ENCODE peak calls at places on chromosomes 4 and X, in seven cellular contexts. One of them, this sample, is unnamed. For H3K4me1, the result is how much of the 10 kb centered on the place peaks cover.

GRCh38 chr4:163515198-163515597 is 20.7 kb downstream of the TMA16 start:
- DNase-seq in SK-N-SH: no peak
- DNase-seq in naive thymus-derived CD4-positive, alpha-beta T cell: no peak
- DNase-seq in right atrium auricular region: no peak
- DNase-seq in body of pancreas: no peak
- DNase-seq in right cardiac atrium: no peak
- DNase-seq in tibial nerve: no peak
- DNase-seq in this sample: no peak

GRCh38 chr4:60562353-60562752 is 637.8 kb upstream of the ADGRL3 start:
- DNase-seq in tibial nerve: no peak
- DNase-seq in right cardiac atrium: no peak
- DNase-seq in SK-N-SH: no peak
- DNase-seq in naive thymus-derived CD4-positive, alpha-beta T cell: no peak
- DNase-seq in right atrium auricular region: no peak
- DNase-seq in body of pancreas: no peak
- DNase-seq in this sample: no peak

GRCh38 chr4:54192811-54193210 is 36.3 kb upstream of the PDGFRA start:
- DNase-seq in right cardiac atrium: no peak
- DNase-seq in body of pancreas: no peak
- DNase-seq in SK-N-SH: no peak
- DNase-seq in right atrium auricular region: no peak
- DNase-seq in naive thymus-derived CD4-positive, alpha-beta T cell: no peak
- DNase-seq in tibial nerve: no peak
- DNase-seq in this sample: no peak

GRCh38 chr4:115356176-115356575 is 242.8 kb upstream of the NDST4 start:
- DNase-seq in tibial nerve: no peak
- DNase-seq in SK-N-SH: no peak
- DNase-seq in right atrium auricular region: no peak
- DNase-seq in body of pancreas: no peak
- DNase-seq in naive thymus-derived CD4-positive, alpha-beta T cell: no peak
- DNase-seq in right cardiac atrium: no peak
- DNase-seq in this sample: no peak

GRCh38 chr4:56296449-56296990 is 90.8 kb downstream of the AASDH start:
- DNase-seq in right cardiac atrium: no peak
- DNase-seq in body of pancreas: no peak
- DNase-seq in naive thymus-derived CD4-positive, alpha-beta T cell: no peak
- DNase-seq in right atrium auricular region: no peak
- DNase-seq in tibial nerve: no peak
- DNase-seq in SK-N-SH: no peak
- DNase-seq in this sample: no peak

GRCh38 chr4:144754562-144755410 is 108.8 kb downstream of the HHIP start:
- DNase-seq in right atrium auricular region: no peak
- DNase-seq in right cardiac atrium: no peak
- DNase-seq in body of pancreas: peak
- DNase-seq in tibial nerve: no peak
- DNase-seq in SK-N-SH: no peak
- DNase-seq in naive thymus-derived CD4-positive, alpha-beta T cell: no peak
- DNase-seq in this sample: no peak

GRCh38 chrX:131607796-131608369 is 64.0 kb downstream of the OR13H1 start:
- DNase-seq in right cardiac atrium: no peak
- DNase-seq in tibial nerve: no peak
- DNase-seq in SK-N-SH: no peak
- DNase-seq in naive thymus-derived CD4-positive, alpha-beta T cell: no peak
- DNase-seq in right atrium auricular region: no peak
- DNase-seq in body of pancreas: no peak
- DNase-seq in this sample: no peak

GRCh38 chr4:20159516-20159915 is 92.2 kb upstream of the SLIT2 start:
- DNase-seq in tibial nerve: no peak
- DNase-seq in naive thymus-derived CD4-positive, alpha-beta T cell: no peak
- DNase-seq in SK-N-SH: no peak
- DNase-seq in body of pancreas: no peak
- DNase-seq in right atrium auricular region: no peak
- DNase-seq in right cardiac atrium: no peak
- DNase-seq in this sample: no peak

GRCh38 chr4:39032218-39033085 is at the start of gene TMEM156:
- DNase-seq in body of pancreas: peak
- DNase-seq in tibial nerve: no peak
- DNase-seq in right atrium auricular region: no peak
- DNase-seq in naive thymus-derived CD4-positive, alpha-beta T cell: peak
- DNase-seq in right cardiac atrium: no peak
- DNase-seq in SK-N-SH: no peak
- DNase-seq in this sample: peak

GRCh38 chr4:78661923-78662521 is 110.5 kb downstream of the ANXA3 start:
- DNase-seq in tibial nerve: no peak
- DNase-seq in right cardiac atrium: no peak
- DNase-seq in SK-N-SH: no peak
- DNase-seq in naive thymus-derived CD4-positive, alpha-beta T cell: no peak
- DNase-seq in body of pancreas: no peak
- DNase-seq in right atrium auricular region: no peak
- DNase-seq in this sample: no peak

GRCh38 chrX:9534686-9535085 is 69.8 kb downstream of the TBL1X start:
- DNase-seq in body of pancreas: no peak
- DNase-seq in right atrium auricular region: no peak
- DNase-seq in tibial nerve: no peak
- DNase-seq in naive thymus-derived CD4-positive, alpha-beta T cell: no peak
- DNase-seq in SK-N-SH: no peak
- DNase-seq in right cardiac atrium: no peak
- DNase-seq in this sample: no peak

GRCh38 chr4:104421576-104421975 is 73.1 kb downstream of the CXXC4 start:
- DNase-seq in tibial nerve: no peak
- DNase-seq in right atrium auricular region: no peak
- DNase-seq in right cardiac atrium: no peak
- DNase-seq in naive thymus-derived CD4-positive, alpha-beta T cell: no peak
- DNase-seq in SK-N-SH: no peak
- DNase-seq in body of pancreas: no peak
- DNase-seq in this sample: no peak

GRCh38 chr4:57303012-57303751 is 193.0 kb upstream of the IGFBP7 start:
- DNase-seq in naive thymus-derived CD4-positive, alpha-beta T cell: no peak
- DNase-seq in SK-N-SH: no peak
- DNase-seq in body of pancreas: no peak
- DNase-seq in right atrium auricular region: no peak
- DNase-seq in tibial nerve: no peak
- DNase-seq in right cardiac atrium: no peak
- DNase-seq in this sample: no peak

GRCh38 chrX:41167888-41168287 is 82.6 kb downstream of the USP9X start:
- DNase-seq in right cardiac atrium: no peak
- DNase-seq in naive thymus-derived CD4-positive, alpha-beta T cell: no peak
- DNase-seq in SK-N-SH: no peak
- DNase-seq in body of pancreas: no peak
- DNase-seq in right atrium auricular region: no peak
- DNase-seq in tibial nerve: no peak
- DNase-seq in this sample: no peak

GRCh38 chr4:74751247-74751646 is 43.1 kb downstream of the BTC start:
- DNase-seq in body of pancreas: no peak
- DNase-seq in tibial nerve: no peak
- DNase-seq in right cardiac atrium: no peak
- DNase-seq in naive thymus-derived CD4-positive, alpha-beta T cell: no peak
- DNase-seq in right atrium auricular region: no peak
- DNase-seq in SK-N-SH: no peak
- DNase-seq in this sample: no peak

GRCh38 chr4:181085584-181085983 is 1157.6 kb upstream of the TENM3 start:
- DNase-seq in SK-N-SH: peak
- DNase-seq in body of pancreas: no peak
- DNase-seq in right atrium auricular region: no peak
- DNase-seq in naive thymus-derived CD4-positive, alpha-beta T cell: no peak
- DNase-seq in right cardiac atrium: no peak
- DNase-seq in tibial nerve: no peak
- DNase-seq in this sample: no peak

GRCh38 chr4:102422843-102423242 is 77.6 kb upstream of the SLC39A8 start:
- DNase-seq in naive thymus-derived CD4-positive, alpha-beta T cell: no peak
- DNase-seq in right cardiac atrium: no peak
- DNase-seq in body of pancreas: no peak
- DNase-seq in right atrium auricular region: no peak
- DNase-seq in tibial nerve: no peak
- DNase-seq in SK-N-SH: no peak
- DNase-seq in this sample: no peak

DNA sequence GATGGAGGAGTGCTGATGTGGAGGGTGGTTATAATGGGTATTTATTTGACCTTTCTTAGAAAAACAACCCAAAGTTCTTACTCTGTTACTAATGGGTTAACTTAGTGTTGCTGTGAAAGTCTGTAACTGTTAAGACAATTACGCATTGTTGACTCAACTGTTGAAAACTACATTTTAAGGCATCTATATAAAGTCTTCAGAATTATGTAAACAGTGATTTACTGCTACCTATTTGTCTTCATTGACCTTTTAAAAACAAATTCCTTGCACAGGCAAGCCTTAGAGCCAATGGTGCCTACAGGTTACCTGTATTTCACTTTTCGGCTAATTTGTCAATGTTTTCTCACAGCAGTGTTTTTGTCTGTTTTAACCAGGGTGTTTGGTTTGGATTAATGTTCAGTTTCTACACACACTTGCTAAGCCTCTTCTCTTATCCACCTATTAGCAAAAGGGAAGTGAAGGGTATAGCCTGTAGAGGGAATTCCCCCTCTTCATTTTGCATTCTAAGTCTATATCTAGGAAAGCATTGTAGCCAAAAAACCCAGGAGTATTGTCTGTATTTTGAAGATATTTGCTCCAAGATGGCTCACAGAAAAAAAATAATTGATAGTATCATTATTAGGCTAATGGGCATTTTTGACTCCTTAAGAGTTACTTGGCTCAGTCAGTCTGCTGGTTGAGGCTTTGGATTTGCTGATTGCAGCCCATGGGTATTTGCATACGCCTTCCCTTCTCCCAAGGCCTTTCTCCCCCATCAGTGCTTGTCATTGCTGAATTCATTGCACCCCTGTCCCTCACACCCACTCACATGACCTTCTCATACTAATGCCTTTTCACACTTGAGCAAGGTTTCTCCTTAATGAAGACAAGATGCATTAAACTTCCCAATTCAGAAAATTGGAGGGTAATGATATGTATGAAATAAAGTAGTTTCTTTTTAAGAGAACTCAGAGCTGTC is 30.5 kb downstream of the AFF1 start:
- DNase-seq in body of pancreas: no peak
- DNase-seq in SK-N-SH: no peak
- DNase-seq in right atrium auricular region: no peak
- DNase-seq in tibial nerve: no peak
- DNase-seq in naive thymus-derived CD4-positive, alpha-beta T cell: no peak
- DNase-seq in right cardiac atrium: no peak
- DNase-seq in this sample: no peak
- H3K27ac ChIP-seq in body of pancreas: no peak
- H3K27ac ChIP-seq in SK-N-SH: no peak
- H3K27ac ChIP-seq in right atrium auricular region: no peak
- H3K27ac ChIP-seq in tibial nerve: no peak
- H3K27ac ChIP-seq in naive thymus-derived CD4-positive, alpha-beta T cell: no peak
- H3K27ac ChIP-seq in right cardiac atrium: no peak
- H3K27ac ChIP-seq in this sample: no peak

DNA sequence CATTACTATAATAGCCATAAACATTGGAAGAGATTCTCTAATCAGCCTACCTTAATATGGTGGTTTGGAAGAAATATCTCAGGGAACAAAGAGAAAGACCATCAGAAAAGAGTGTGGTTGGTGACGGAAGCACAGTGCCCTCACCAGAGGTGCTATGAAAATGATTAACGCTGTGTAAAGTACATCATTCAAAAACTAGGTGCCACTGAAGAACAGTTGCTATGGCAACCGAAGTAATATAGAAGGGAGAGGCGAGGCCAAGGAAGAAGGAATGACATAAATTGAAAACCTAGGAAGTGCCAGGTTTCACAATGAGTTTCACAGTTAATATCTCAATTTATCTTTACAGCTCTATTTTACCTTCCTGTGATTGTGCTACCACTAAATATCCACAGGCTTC is 57.0 kb upstream of the ARSJ start:
- DNase-seq in right atrium auricular region: no peak
- DNase-seq in SK-N-SH: no peak
- DNase-seq in naive thymus-derived CD4-positive, alpha-beta T cell: no peak
- DNase-seq in body of pancreas: no peak
- DNase-seq in tibial nerve: no peak
- DNase-seq in right cardiac atrium: no peak
- DNase-seq in this sample: peak
- H3K4me1 ChIP-seq in right atrium auricular region: under half
- H3K4me1 ChIP-seq in SK-N-SH: under half
- H3K4me1 ChIP-seq in naive thymus-derived CD4-positive, alpha-beta T cell: under half
- H3K4me1 ChIP-seq in body of pancreas: under half
- H3K4me1 ChIP-seq in tibial nerve: under half
- H3K4me1 ChIP-seq in right cardiac atrium: under half
- H3K4me1 ChIP-seq in this sample: under half

GRCh38 chr4:147866532-147867271 is 134.8 kb downstream of the ARHGAP10 start:
- DNase-seq in SK-N-SH: peak
- DNase-seq in body of pancreas: peak
- DNase-seq in naive thymus-derived CD4-positive, alpha-beta T cell: peak
- DNase-seq in right atrium auricular region: peak
- DNase-seq in tibial nerve: peak
- DNase-seq in right cardiac atrium: peak
- DNase-seq in this sample: peak
- H3K27ac ChIP-seq in SK-N-SH: peak
- H3K27ac ChIP-seq in body of pancreas: no peak
- H3K27ac ChIP-seq in naive thymus-derived CD4-positive, alpha-beta T cell: no peak
- H3K27ac ChIP-seq in right atrium auricular region: peak
- H3K27ac ChIP-seq in tibial nerve: peak
- H3K27ac ChIP-seq in right cardiac atrium: no peak
- H3K27ac ChIP-seq in this sample: no peak

GRCh38 chr4:47827339-47828047 is 10.4 kb downstream of the CORIN start:
- DNase-seq in naive thymus-derived CD4-positive, alpha-beta T cell: no peak
- DNase-seq in body of pancreas: no peak
- DNase-seq in SK-N-SH: no peak
- DNase-seq in right atrium auricular region: no peak
- DNase-seq in tibial nerve: no peak
- DNase-seq in right cardiac atrium: no peak
- DNase-seq in this sample: no peak
- H3K4me1 ChIP-seq in naive thymus-derived CD4-positive, alpha-beta T cell: under half
- H3K4me1 ChIP-seq in body of pancreas: under half
- H3K4me1 ChIP-seq in SK-N-SH: under half
- H3K4me1 ChIP-seq in right atrium auricular region: under half
- H3K4me1 ChIP-seq in tibial nerve: under half
- H3K4me1 ChIP-seq in right cardiac atrium: under half
- H3K4me1 ChIP-seq in this sample: under half

GRCh38 chrX:47590984-47591383 is 8.7 kb downstream of the TIMP1 start:
- DNase-seq in tibial nerve: no peak
- DNase-seq in right cardiac atrium: no peak
- DNase-seq in naive thymus-derived CD4-positive, alpha-beta T cell: no peak
- DNase-seq in right atrium auricular region: no peak
- DNase-seq in body of pancreas: no peak
- DNase-seq in SK-N-SH: no peak
- DNase-seq in this sample: no peak

GRCh38 chrX:47587091-47587891 is 5.1 kb downstream of the TIMP1 start:
- DNase-seq in body of pancreas: no peak
- DNase-seq in SK-N-SH: no peak
- DNase-seq in naive thymus-derived CD4-positive, alpha-beta T cell: no peak
- DNase-seq in right cardiac atrium: no peak
- DNase-seq in tibial nerve: no peak
- DNase-seq in right atrium auricular region: no peak
- DNase-seq in this sample: no peak

GRCh38 chrX:47585273-47585672 is 3.0 kb downstream of the TIMP1 start:
- DNase-seq in tibial nerve: no peak
- DNase-seq in right cardiac atrium: peak
- DNase-seq in SK-N-SH: no peak
- DNase-seq in body of pancreas: no peak
- DNase-seq in right atrium auricular region: peak
- DNase-seq in naive thymus-derived CD4-positive, alpha-beta T cell: no peak
- DNase-seq in this sample: no peak

GRCh38 chrX:47586043-47586787 is 4.0 kb downstream of the TIMP1 start:
- DNase-seq in tibial nerve: no peak
- DNase-seq in SK-N-SH: no peak
- DNase-seq in right atrium auricular region: peak
- DNase-seq in right cardiac atrium: no peak
- DNase-seq in naive thymus-derived CD4-positive, alpha-beta T cell: no peak
- DNase-seq in body of pancreas: no peak
- DNase-seq in this sample: no peak

GRCh38 chrX:47587906-47588735 is 5.9 kb downstream of the TIMP1 start:
- DNase-seq in naive thymus-derived CD4-positive, alpha-beta T cell: no peak
- DNase-seq in right atrium auricular region: peak
- DNase-seq in right cardiac atrium: peak
- DNase-seq in tibial nerve: no peak
- DNase-seq in body of pancreas: no peak
- DNase-seq in SK-N-SH: no peak
- DNase-seq in this sample: no peak
- H3K27ac ChIP-seq in naive thymus-derived CD4-positive, alpha-beta T cell: no peak
- H3K27ac ChIP-seq in right atrium auricular region: no peak
- H3K27ac ChIP-seq in right cardiac atrium: no peak
- H3K27ac ChIP-seq in tibial nerve: no peak
- H3K27ac ChIP-seq in body of pancreas: no peak
- H3K27ac ChIP-seq in SK-N-SH: no peak
- H3K27ac ChIP-seq in this sample: no peak

This sample was measured in CD4-positive, alpha-beta memory T cell.